ENCODE peak calls at places on chromosome 3, in four cellular contexts. Z, P, R and L are unnamed samples.

GRCh38 chr3:182436547-182436946 is 356.8 kb upstream of the ATP11B start:
- DNase-seq in P (no peak), Z (no peak), R (no peak), L (no peak)

GRCh38 chr3:149472393-149472792 is 2.1 kb upstream of the TM4SF4 start:
- DNase-seq in P (no peak), R (no peak), Z (no peak), L (no peak)

GRCh38 chr3:2098398-2099027 is at the start of gene CNTN4:
- DNase-seq in Z (no peak), P (no peak), R (peak; percentile 24), L (no peak)

GRCh38 chr3:28900301-28900700 is 380.6 kb upstream of the RBMS3 start:
- DNase-seq in Z (no peak), P (no peak), R (no peak), L (no peak)

GRCh38 chr3:169020371-169020770 is 643.1 kb downstream of the MECOM start:
- DNase-seq in Z (no peak), P (no peak), R (no peak), L (no peak)

GRCh38 chr3:139110072-139110830 is 65.6 kb upstream of the PRR23C start:
- DNase-seq in Z (no peak), P (no peak), R (no peak), L (no peak)

GRCh38 chr3:146590521-146590920 is 14.6 kb downstream of the PLSCR5 start:
- DNase-seq in Z (no peak), R (no peak), P (no peak), L (no peak)

GRCh38 chr3:141663993-141664392 is 74.1 kb upstream of the RNF7 start:
- DNase-seq in R (no peak), Z (no peak), P (no peak), L (no peak)

GRCh38 chr3:632571-633170 is 436.1 kb downstream of the CHL1 start:
- DNase-seq in R (peak; percentile 32), P (peak; percentile 46), Z (peak; percentile 35), L (no peak)

GRCh38 chr3:141000027-141000663 is 51.0 kb upstream of the SPSB4 start:
- DNase-seq in Z (peak; percentile 54), R (peak; percentile 43), P (peak; percentile 20), L (peak; percentile 7)

GRCh38 chr3:153274521-153274920 is 112.5 kb downstream of the RAP2B start:
- DNase-seq in P (no peak), Z (no peak), R (no peak), L (no peak)

GRCh38 chr3:108818404-108818803 is 4.2 kb upstream of the TRAT1 start:
- DNase-seq in Z (peak; percentile 57), R (peak; percentile 3), P (peak; percentile 2), L (no peak)

GRCh38 chr3:71101014-71101413 is 482.5 kb downstream of the FOXP1 start:
- DNase-seq in P (no peak), R (no peak), Z (no peak), L (no peak)

GRCh38 chr3:133467780-133468179 is 67.9 kb downstream of the BFSP2 start:
- DNase-seq in P (no peak), R (no peak), Z (no peak), L (no peak)

GRCh38 chr3:133468251-133468721 is 68.4 kb downstream of the BFSP2 start:
- DNase-seq in R (no peak), P (no peak), Z (no peak), L (no peak)

GRCh38 chr3:133469140-133469731 is 69.4 kb downstream of the BFSP2 start:
- DNase-seq in Z (no peak), P (no peak), R (peak; percentile 91), L (no peak)

GRCh38 chr3:133464573-133464972 is 64.7 kb downstream of the BFSP2 start:
- DNase-seq in Z (no peak), R (no peak), P (no peak), L (no peak)

DNA sequence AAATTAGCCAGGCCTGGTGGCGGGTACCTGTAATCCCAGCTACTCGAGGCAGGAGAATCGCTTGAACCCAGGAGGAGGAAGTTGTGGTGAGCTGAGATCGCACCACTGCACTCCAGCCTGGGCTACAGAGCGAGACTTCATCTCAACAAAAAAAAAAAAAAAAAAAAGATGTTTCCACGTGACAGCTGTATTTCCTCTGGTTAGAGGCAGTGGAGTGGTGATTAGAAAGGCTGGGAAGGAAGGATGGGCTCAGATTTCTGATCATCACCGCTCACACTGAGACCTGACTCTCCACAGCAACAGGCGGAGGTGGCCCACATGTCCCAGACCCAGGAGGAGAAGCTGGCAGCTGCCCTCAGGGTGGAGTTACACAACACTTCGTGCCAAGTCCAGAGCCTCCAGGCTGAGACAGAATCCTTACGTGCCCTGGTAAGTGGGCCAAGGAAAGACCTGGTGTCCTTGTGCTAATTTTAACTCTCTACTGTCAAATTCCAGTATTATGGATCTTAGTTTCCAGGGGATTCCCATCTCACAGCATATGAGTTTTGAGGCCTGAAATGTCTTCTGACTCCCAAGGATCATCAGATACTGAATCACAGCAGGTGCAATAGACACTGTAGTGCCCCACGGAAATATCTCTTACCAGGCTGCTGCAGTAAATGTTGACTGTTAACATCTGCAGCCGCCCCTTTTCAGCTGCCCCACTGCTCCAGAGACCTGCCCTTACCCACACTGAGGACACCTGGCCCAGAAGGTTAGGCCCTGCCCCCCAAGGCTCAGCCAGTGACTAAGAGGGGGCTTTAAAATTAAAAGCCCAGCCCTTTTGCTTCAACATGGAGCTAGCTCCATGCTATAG is 66.9 kb downstream of the BFSP2 start:
- DNase-seq in R (no peak), Z (no peak), P (no peak), L (no peak)
- TF ChIP-seq SP1 in R (no peak), Z (no peak), P (no peak), L (no peak)

DNA sequence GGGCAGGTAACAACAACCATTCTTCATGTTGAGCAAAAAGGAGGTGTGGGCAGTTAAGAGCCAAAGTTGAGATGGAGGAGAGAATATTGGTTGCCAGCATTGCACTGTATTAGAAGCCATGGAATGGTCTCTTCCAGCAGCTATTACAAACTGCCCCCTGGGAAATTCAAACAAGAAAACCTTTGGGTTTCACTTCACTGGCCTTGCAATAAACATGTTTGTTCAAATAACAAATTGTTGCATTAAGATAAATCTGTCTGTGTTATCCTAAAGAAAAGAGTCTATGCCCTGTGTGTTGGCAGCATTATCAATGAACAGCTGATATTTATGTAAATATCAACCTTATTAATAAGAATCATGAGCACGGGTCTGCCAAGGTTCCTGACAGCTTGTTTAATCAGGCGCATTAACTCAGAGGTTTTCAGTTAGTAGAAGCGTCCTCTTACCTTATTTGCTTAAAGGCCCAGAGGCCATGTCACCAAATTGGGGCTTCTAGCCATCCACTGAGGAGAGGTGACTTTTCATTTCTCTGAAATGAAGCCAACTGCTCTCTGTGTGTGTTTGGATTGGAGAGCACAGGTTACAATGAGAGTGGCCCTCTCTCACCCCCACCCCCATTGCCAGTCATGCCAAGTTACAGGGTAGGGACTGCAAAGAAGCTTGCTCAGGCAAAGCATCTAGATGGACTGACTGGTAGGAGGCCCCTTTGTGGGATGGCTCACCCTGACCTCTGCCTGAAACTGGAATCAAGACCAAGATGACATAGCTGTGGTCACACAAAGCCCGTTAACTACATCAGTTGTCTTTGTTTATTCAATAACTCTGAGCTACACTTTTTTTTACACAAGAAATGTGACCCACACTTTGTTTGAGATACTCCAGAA is 10.5 kb downstream of the FILIP1L start:
- DNase-seq in R (peak; percentile 20), P (no peak), Z (no peak), L (peak; percentile 56)
- TF ChIP-seq REST in R (no peak), P (no peak), Z (no peak), L (no peak)

DNA sequence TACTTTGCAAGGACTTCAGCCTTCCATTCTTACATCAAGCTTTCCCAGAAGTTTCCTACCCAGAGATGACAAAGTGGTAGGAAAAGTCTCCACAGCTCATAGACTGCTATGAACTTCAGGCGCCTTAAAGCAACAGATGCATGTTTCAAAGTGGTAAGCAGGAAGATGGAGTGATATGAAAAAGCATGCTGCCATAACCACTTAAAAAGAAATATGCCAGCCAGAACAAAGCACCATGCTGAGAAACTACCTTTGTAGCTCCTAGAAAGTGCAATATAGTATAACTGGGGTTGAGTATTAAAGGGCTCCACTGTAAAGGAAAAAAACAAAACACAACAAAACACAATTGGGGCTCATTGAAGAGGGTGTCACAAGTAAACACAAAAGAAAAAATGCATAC is 192.4 kb upstream of the STRIT1 start:
- DNase-seq in Z (no peak), R (no peak), P (no peak), L (no peak)
- TF ChIP-seq SP1 in Z (no peak), R (no peak), P (no peak), L (no peak)

GRCh38 chr3:78148986-78149717 is 1109.3 kb downstream of the ROBO2 start:
- DNase-seq in P (no peak), Z (no peak), R (no peak), L (no peak)
- TF ChIP-seq REST in P (no peak), Z (no peak), R (no peak), L (no peak)